ENCODE peak calls at places on chromosomes 7 and 10, in five cellular contexts. F is OCI-LY7, D is cardiac muscle cell, B is thoracic aorta, M is pancreas. C is an unnamed sample.

GRCh38 chr7:29483219-29484104 is 80.2 kb upstream of the PRR15 start:
- DNase-seq in F (no peak), D (peak; percentile 18), B (no peak), M (no peak), C (no peak)

GRCh38 chr10:47048533-47048905 is 137.3 kb downstream of the PTPN20 start:
- DNase-seq in F (no peak), D (peak; percentile 51), B (no peak), M (no peak), C (peak; percentile 64)

GRCh38 chr7:75962607-75963382 is 31.6 kb downstream of the TMEM120A start:
- DNase-seq in F (no peak), D (peak; percentile 84), B (no peak), M (no peak), C (no peak)

GRCh38 chr10:112983444-112984056 is 33.5 kb downstream of the TCF7L2 start:
- DNase-seq in F (no peak), D (no peak), B (no peak), M (no peak), C (no peak)

GRCh38 chr10:103598654-103599115 is 105.2 kb downstream of the NEURL1 start:
- DNase-seq in F (peak; percentile 55), D (peak; percentile 81), B (no peak), M (peak; percentile 45), C (no peak)

GRCh38 chr10:83083866-83084265 is 1055.4 kb upstream of the GHITM start:
- DNase-seq in F (no peak), D (no peak), B (no peak), M (no peak), C (no peak)

GRCh38 chr10:112792487-112793196 is 157.4 kb upstream of the TCF7L2 start:
- DNase-seq in F (no peak), D (peak; percentile 78), B (no peak), M (no peak), C (peak; percentile 17)

GRCh38 chr10:3887885-3888476 is 103.0 kb upstream of the KLF6 start:
- DNase-seq in F (no peak), D (peak; percentile 87), B (peak; percentile 68), M (no peak), C (peak; percentile 65)

GRCh38 chr7:54846272-54846671 is 87.3 kb upstream of the SEC61G start:
- DNase-seq in F (no peak), D (no peak), B (no peak), M (no peak), C (no peak)

GRCh38 chr7:92634924-92635519 is 44.8 kb upstream of the FAM133B start:
- DNase-seq in F (no peak), D (peak; percentile 64), B (no peak), M (no peak), C (no peak)

GRCh38 chr10:131875501-131875900 is 25.3 kb upstream of the PPP2R2D start:
- DNase-seq in F (no peak), D (no peak), B (no peak), M (no peak), C (no peak)

GRCh38 chr7:113230691-113231090 is 112.3 kb upstream of the SMIM30 start:
- DNase-seq in F (no peak), D (no peak), B (no peak), M (no peak), C (no peak)

GRCh38 chr7:70693690-70694356 is 438.1 kb upstream of the GALNT17 start:
- DNase-seq in F (peak; percentile 81), D (peak; percentile 63), B (no peak), M (peak; percentile 61), C (peak; percentile 88)

GRCh38 chr10:124343351-124344265 is 75.1 kb downstream of the OAT start:
- DNase-seq in F (no peak), D (no peak), B (no peak), M (no peak), C (no peak)

GRCh38 chr7:30166155-30166840 is 31.5 kb downstream of the MTURN start:
- DNase-seq in F (no peak), D (no peak), B (no peak), M (no peak), C (no peak)

GRCh38 chr7:32093415-32094408 is 23.5 kb upstream of the PDE1C start:
- DNase-seq in F (no peak), D (peak; percentile 98), B (peak; percentile 41), M (peak; percentile 32), C (no peak)

GRCh38 chr10:122844146-122844545 is 1.5 kb downstream of the CUZD1 start:
- DNase-seq in F (no peak), D (no peak), B (no peak), M (no peak), C (no peak)

GRCh38 chr10:121830101-121830500 is 97.7 kb downstream of the ATE1 start:
- DNase-seq in F (no peak), D (no peak), B (no peak), M (no peak), C (no peak)

GRCh38 chr7:136389933-136390332 is 412.8 kb upstream of the MTPN start:
- DNase-seq in F (no peak), D (no peak), B (no peak), M (no peak), C (no peak)

GRCh38 chr7:43905209-43905946 is 1.0 kb downstream of the URGCP start:
- DNase-seq in F (no peak), D (no peak), B (no peak), M (peak; percentile 30), C (peak; percentile 65)

GRCh38 chr10:69375307-69376151 is 41.2 kb downstream of the TACR2 start:
- DNase-seq in F (no peak), D (peak; percentile 78), B (no peak), M (peak; percentile 47), C (peak; percentile 74)

GRCh38 chr7:79930604-79931003 is 204.0 kb upstream of the GNAI1 start:
- DNase-seq in F (no peak), D (no peak), B (no peak), M (no peak), C (no peak)

GRCh38 chr7:41029072-41029492 is 673.8 kb downstream of the INHBA start:
- DNase-seq in F (no peak), D (peak; percentile 71), B (no peak), M (no peak), C (no peak)

GRCh38 chr10:122650331-122650730 is 49.3 kb downstream of the C10orf120 start:
- DNase-seq in F (no peak), D (no peak), B (no peak), M (no peak), C (no peak)

GRCh38 chr10:99234067-99234738 is 1.4 kb downstream of the HPSE2 start:
- DNase-seq in F (peak; percentile 61), D (peak; percentile 65), B (no peak), M (no peak), C (no peak)

GRCh38 chr7:50022451-50022850 is 70.6 kb downstream of the ZPBP start:
- DNase-seq in F (no peak), D (no peak), B (no peak), M (no peak), C (no peak)

GRCh38 chr7:12831024-12831423 is 143.6 kb downstream of the ARL4A start:
- DNase-seq in F (no peak), D (no peak), B (no peak), M (no peak), C (no peak)

GRCh38 chr10:110496553-110497437 is 912 bp upstream of the DUSP5 start:
- DNase-seq in F (no peak), D (no peak), B (peak; percentile 45), M (no peak), C (no peak)

GRCh38 chr7:149479554-149479953 is 18.1 kb downstream of the ZNF746 start:
- DNase-seq in F (no peak), D (no peak), B (no peak), M (no peak), C (no peak)

GRCh38 chr10:4453276-4453675 is 372.7 kb upstream of the AKR1E2 start:
- DNase-seq in F (no peak), D (no peak), B (no peak), M (no peak), C (no peak)

GRCh38 chr7:30687604-30688003 is 5.3 kb upstream of the CRHR2 start:
- DNase-seq in F (no peak), D (no peak), B (no peak), M (no peak), C (no peak)

GRCh38 chr10:11517150-11517549 is 94.3 kb downstream of the USP6NL start:
- DNase-seq in F (no peak), D (no peak), B (no peak), M (no peak), C (no peak)

GRCh38 chr7:38476764-38477163 is 154.4 kb downstream of the AMPH start:
- DNase-seq in F (no peak), D (no peak), B (no peak), M (no peak), C (no peak)

DNA sequence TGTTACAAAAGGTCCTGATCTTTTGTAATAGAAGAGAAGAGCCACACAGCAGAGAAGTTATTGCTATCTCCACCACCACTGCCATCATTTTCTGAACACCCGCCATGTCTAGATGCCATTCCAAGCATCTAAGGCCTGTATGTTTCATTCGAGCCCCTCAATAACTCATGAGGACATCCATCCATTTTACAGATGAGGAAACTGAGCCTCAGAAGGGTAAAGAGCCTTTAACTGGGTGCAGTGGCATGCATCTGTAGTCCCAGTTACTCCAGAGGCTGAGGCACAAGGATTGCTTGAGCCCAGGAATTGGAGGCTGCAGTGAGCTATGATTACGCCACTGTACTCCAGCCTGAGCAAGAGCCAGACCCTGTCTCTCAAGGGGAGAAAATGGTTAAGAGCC is 39.3 kb downstream of the UBE2H start:
- DNase-seq in F (no peak), D (no peak), B (no peak), M (no peak), C (no peak)
- H3K27ac ChIP-seq in F (no peak overlapping the region), D (no peak overlapping the region), B (no peak overlapping the region), M (no peak overlapping the region), C (no peak overlapping the region)

GRCh38 chr7:107953924-107954303 is 49.0 kb downstream of the LAMB1 start:
- DNase-seq in F (no peak), D (peak; percentile 50), B (no peak), M (no peak), C (no peak)

GRCh38 chr7:107951896-107952295 is 51.1 kb downstream of the LAMB1 start:
- DNase-seq in F (no peak), D (no peak), B (no peak), M (no peak), C (no peak)

GRCh38 chr7:107955394-107955793 is 47.6 kb downstream of the LAMB1 start:
- DNase-seq in F (no peak), D (no peak), B (no peak), M (no peak), C (peak; percentile 58)

GRCh38 chr7:107951172-107951787 is 51.7 kb downstream of the LAMB1 start:
- DNase-seq in F (no peak), D (no peak), B (no peak), M (peak; percentile 23), C (no peak)

GRCh38 chr7:107953265-107953923 is 49.6 kb downstream of the LAMB1 start:
- DNase-seq in F (no peak), D (no peak), B (no peak), M (no peak), C (no peak)
- H3K4me1 ChIP-seq in F (no peaks in the 10 kb centered on the region), D (peaks cover 14% of the 10 kb centered on the region), B (peaks cover 29% of the 10 kb centered on the region), M (peaks cover 18% of the 10 kb centered on the region), C (peaks cover 6% of the 10 kb centered on the region)

GRCh38 chr10:126904493-126904806 is 778 bp upstream of the DOCK1 start:
- DNase-seq in F (no peak), D (no peak), B (no peak), M (no peak), C (no peak)
- H3K27ac ChIP-seq in F (no peak overlapping the region), D (no peak overlapping the region), B (no peak overlapping the region), M (no peak overlapping the region), C (no peak overlapping the region)

DNA sequence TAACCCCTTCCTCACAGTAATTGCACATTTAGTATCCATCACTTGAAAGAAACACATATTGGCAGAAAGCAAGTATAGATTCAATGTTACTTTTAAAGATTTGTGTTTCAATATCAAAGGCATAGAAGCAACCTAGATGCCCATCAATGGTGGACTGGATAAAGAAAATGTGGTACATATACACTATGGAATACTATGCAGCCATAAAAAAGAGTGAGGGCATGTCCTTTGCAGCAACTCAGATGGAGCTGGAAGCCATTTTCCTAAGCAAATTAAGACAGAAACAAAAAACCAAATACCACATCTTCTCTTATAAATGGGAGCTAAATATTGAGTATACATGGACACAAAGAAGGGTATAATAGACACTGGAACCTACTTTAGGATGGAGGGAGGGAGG is 3.6 kb downstream of the OR6V1 start:
- DNase-seq in F (no peak), D (no peak), B (no peak), M (no peak), C (no peak)
- H3K4me1 ChIP-seq in F (no peaks in the 10 kb centered on the region), D (no peaks in the 10 kb centered on the region), B (no peaks in the 10 kb centered on the region), M (no peaks in the 10 kb centered on the region), C (no peaks in the 10 kb centered on the region)